ENCODE peak calls at places on chromosomes 3 and 15, in eight cellular contexts. S, E, Q, Z, B, V, J and H are unnamed samples.

GRCh38 chr3:33991673-33992072 is 193.2 kb downstream of the PDCD6IP start:
- DNase-seq in J (no peak), E (peak; percentile 26), Q (no peak), B (no peak), Z (no peak), S (peak; percentile 12), V (no peak), H (no peak)

GRCh38 chr3:111764645-111765091 is 94.4 kb upstream of the PHLDB2 start:
- DNase-seq in B (no peak), V (peak; percentile 77), S (no peak), Q (no peak), E (peak; percentile 81), J (no peak), Z (no peak), H (peak; percentile 77)

GRCh38 chr3:3766140-3766539 is 33.1 kb upstream of the LRRN1 start:
- DNase-seq in J (no peak), E (no peak), Z (no peak), V (no peak), B (no peak), S (no peak), Q (no peak), H (no peak)

GRCh38 chr15:55222588-55222987 is 25.8 kb upstream of the RSL24D1 start:
- DNase-seq in V (no peak), B (peak; percentile 40), E (no peak), S (no peak), Q (no peak), Z (no peak), J (no peak), H (no peak)

GRCh38 chr15:66995257-66995656 is 70.1 kb upstream of the SMAD3 start:
- DNase-seq in Q (no peak), B (no peak), E (peak; percentile 81), S (peak; percentile 36), Z (no peak), V (peak; percentile 39), J (no peak), H (no peak)

GRCh38 chr15:34240537-34240936 is 15.7 kb downstream of the EMC4 start:
- DNase-seq in B (no peak), Q (peak; percentile 6), S (no peak), E (no peak), J (no peak), V (no peak), Z (no peak), H (no peak)

GRCh38 chr3:103966749-103967148 is 1400.0 kb upstream of the ALCAM start:
- DNase-seq in S (no peak), Z (no peak), J (no peak), E (no peak), V (no peak), Q (no peak), B (no peak), H (no peak)

GRCh38 chr3:52289747-52290595 is 2.3 kb downstream of the GLYCTK start:
- DNase-seq in Z (peak; percentile 89), Q (no peak), B (no peak), E (no peak), V (no peak), J (no peak), S (no peak), H (no peak)

GRCh38 chr15:49815506-49815905 is 194.7 kb downstream of the DTWD1 start:
- DNase-seq in Q (no peak), S (no peak), Z (no peak), B (no peak), J (no peak), V (no peak), E (peak; percentile 45), H (no peak)

GRCh38 chr3:106811376-106811775 is 565.9 kb upstream of the CCDC54 start:
- DNase-seq in S (peak; percentile 27), Q (no peak), V (peak; percentile 73), B (no peak), Z (no peak), J (no peak), E (peak; percentile 76), H (no peak)

GRCh38 chr15:58951388-58952060 is 18.0 kb upstream of the SLTM start:
- DNase-seq in B (no peak), V (peak; percentile 89), J (no peak), Q (no peak), S (peak; percentile 31), E (peak; percentile 92), Z (no peak), H (no peak)

GRCh38 chr15:100997442-100997841 is 78.3 kb downstream of the LRRK1 start:
- DNase-seq in S (no peak), J (no peak), E (peak; percentile 55), Z (no peak), V (no peak), B (no peak), Q (no peak), H (no peak)

GRCh38 chr3:153161138-153161713 is 800 bp upstream of the RAP2B start:
- DNase-seq in Z (peak; percentile 93), B (peak; percentile 94), Q (peak; percentile 92), E (peak; percentile 100), V (peak; percentile 100), S (peak; percentile 100), J (peak; percentile 95), H (peak; percentile 98)

GRCh38 chr15:75172168-75172841 is 29.4 kb upstream of the C15orf39 start:
- DNase-seq in S (no peak), B (no peak), V (no peak), Z (peak; percentile 73), J (no peak), Q (no peak), E (no peak), H (no peak)

GRCh38 chr3:189123595-189124387 is 48.0 kb upstream of the TPRG1 start:
- DNase-seq in E (no peak), Q (no peak), B (no peak), V (no peak), S (no peak), J (no peak), Z (no peak), H (peak; percentile 7)

GRCh38 chr3:8506611-8507061 is 5.0 kb downstream of the LMCD1 start:
- DNase-seq in J (no peak), Q (no peak), S (peak; percentile 74), V (peak; percentile 35), Z (no peak), B (no peak), E (peak; percentile 80), H (no peak)

GRCh38 chr15:62783303-62783957 is 259.1 kb upstream of the TPM1 start:
- DNase-seq in S (peak; percentile 75), V (peak; percentile 58), E (peak; percentile 87), Q (no peak), Z (no peak), J (no peak), B (no peak), H (peak; percentile 14)

GRCh38 chr3:45890405-45890804 is 4.1 kb downstream of the CCR9 start:
- DNase-seq in E (no peak), Q (no peak), S (no peak), B (no peak), V (peak; percentile 64), Z (no peak), J (no peak), H (no peak)

GRCh38 chr15:56428821-56429458 is 36.0 kb downstream of the MNS1 start:
- DNase-seq in Z (no peak), S (no peak), Q (no peak), B (peak; percentile 38), E (peak; percentile 58), J (no peak), V (peak; percentile 58), H (peak; percentile 41)

GRCh38 chr15:24901409-24901808 is 53.4 kb upstream of the SNRPN start:
- DNase-seq in V (no peak), E (no peak), Z (no peak), B (no peak), J (no peak), Q (no peak), S (no peak), H (no peak)

GRCh38 chr15:66832679-66833078 is 130.6 kb downstream of the SMAD6 start:
- DNase-seq in J (no peak), S (no peak), B (no peak), V (peak; percentile 22), E (peak; percentile 91), Z (no peak), Q (no peak), H (no peak)

GRCh38 chr15:41286665-41287333 is 45.6 kb downstream of the OIP5 start:
- DNase-seq in E (peak; percentile 84), J (no peak), Q (no peak), B (no peak), V (peak; percentile 55), Z (no peak), S (no peak), H (no peak)

GRCh38 chr3:189621948-189622603 is 9.1 kb upstream of the TP63 start:
- DNase-seq in Z (no peak), B (no peak), J (no peak), Q (no peak), E (no peak), S (no peak), V (no peak), H (no peak)

GRCh38 chr3:36219398-36219797 is 160.9 kb upstream of the STAC start:
- DNase-seq in E (peak; percentile 74), Z (no peak), V (peak; percentile 51), Q (no peak), B (no peak), J (no peak), S (peak; percentile 44), H (no peak)

GRCh38 chr3:68055238-68055637 is 400.8 kb upstream of the SUCLG2 start:
- DNase-seq in S (no peak), J (no peak), B (no peak), E (no peak), Z (no peak), V (no peak), Q (no peak), H (no peak)

GRCh38 chr3:36542186-36542585 is 161.9 kb downstream of the STAC start:
- DNase-seq in V (no peak), S (peak; percentile 29), E (peak; percentile 61), Z (no peak), B (no peak), J (no peak), Q (no peak), H (no peak)

GRCh38 chr3:171183042-171183441 is 156.5 kb upstream of the SLC2A2 start:
- DNase-seq in S (no peak), E (peak; percentile 48), J (no peak), V (peak; percentile 40), Z (no peak), Q (no peak), B (no peak), H (peak; percentile 43)